ENCODE peak calls at places on chromosome 18, in seven cellular contexts. One of them, this sample, is unnamed.

GRCh38 chr18:36772339-36772738 is 56.5 kb downstream of the TPGS2 start:
- DNase-seq in GM20000: no peak
- DNase-seq in psoas muscle: no peak
- DNase-seq in fibroblast of pulmonary artery: no peak
- DNase-seq in tibial artery: no peak
- DNase-seq in heart left ventricle: no peak
- DNase-seq in NB4: no peak
- DNase-seq in this sample: no peak

GRCh38 chr18:21187886-21188285 is 54.1 kb upstream of the GREB1L start:
- DNase-seq in tibial artery: no peak
- DNase-seq in psoas muscle: no peak
- DNase-seq in GM20000: no peak
- DNase-seq in heart left ventricle: no peak
- DNase-seq in fibroblast of pulmonary artery: no peak
- DNase-seq in NB4: no peak
- DNase-seq in this sample: no peak

GRCh38 chr18:8367217-8367988 is 241.8 kb upstream of the RAB12 start:
- DNase-seq in GM20000: peak
- DNase-seq in NB4: peak
- DNase-seq in fibroblast of pulmonary artery: peak
- DNase-seq in heart left ventricle: peak
- DNase-seq in tibial artery: no peak
- DNase-seq in psoas muscle: peak
- DNase-seq in this sample: peak

GRCh38 chr18:79750980-79751571 is 46.7 kb upstream of the KCNG2 start:
- DNase-seq in heart left ventricle: no peak
- DNase-seq in NB4: no peak
- DNase-seq in GM20000: no peak
- DNase-seq in tibial artery: no peak
- DNase-seq in psoas muscle: no peak
- DNase-seq in fibroblast of pulmonary artery: no peak
- DNase-seq in this sample: no peak

GRCh38 chr18:75477913-75478312 is 50.4 kb upstream of the SMIM21 start:
- DNase-seq in psoas muscle: no peak
- DNase-seq in fibroblast of pulmonary artery: peak
- DNase-seq in NB4: peak
- DNase-seq in tibial artery: no peak
- DNase-seq in GM20000: no peak
- DNase-seq in heart left ventricle: no peak
- DNase-seq in this sample: no peak

GRCh38 chr18:78770149-78771139 is 209.2 kb upstream of the SALL3 start:
- DNase-seq in heart left ventricle: no peak
- DNase-seq in psoas muscle: no peak
- DNase-seq in GM20000: no peak
- DNase-seq in tibial artery: no peak
- DNase-seq in fibroblast of pulmonary artery: no peak
- DNase-seq in NB4: no peak
- DNase-seq in this sample: no peak

GRCh38 chr18:9454061-9454703 is 21.1 kb upstream of the RALBP1 start:
- DNase-seq in psoas muscle: no peak
- DNase-seq in tibial artery: no peak
- DNase-seq in fibroblast of pulmonary artery: peak
- DNase-seq in GM20000: no peak
- DNase-seq in NB4: no peak
- DNase-seq in heart left ventricle: no peak
- DNase-seq in this sample: no peak

GRCh38 chr18:12885500-12885899 is 1.5 kb upstream of the PTPN2 start:
- DNase-seq in heart left ventricle: no peak
- DNase-seq in fibroblast of pulmonary artery: no peak
- DNase-seq in NB4: no peak
- DNase-seq in psoas muscle: no peak
- DNase-seq in GM20000: no peak
- DNase-seq in tibial artery: no peak
- DNase-seq in this sample: no peak

GRCh38 chr18:38884050-38884449 is 1318.5 kb upstream of the CELF4 start:
- DNase-seq in fibroblast of pulmonary artery: no peak
- DNase-seq in GM20000: no peak
- DNase-seq in psoas muscle: no peak
- DNase-seq in heart left ventricle: no peak
- DNase-seq in NB4: peak
- DNase-seq in tibial artery: no peak
- DNase-seq in this sample: no peak
- TF ChIP-seq CTCF in fibroblast of pulmonary artery: no peak
- TF ChIP-seq CTCF in GM20000: no peak
- TF ChIP-seq CTCF in psoas muscle: no peak
- TF ChIP-seq CTCF in heart left ventricle: no peak
- TF ChIP-seq CTCF in NB4: no peak
- TF ChIP-seq CTCF in tibial artery: no peak
- TF ChIP-seq CTCF in this sample: no peak

GRCh38 chr18:45920367-45920766 is 46.8 kb downstream of the EPG5 start:
- DNase-seq in fibroblast of pulmonary artery: peak
- DNase-seq in psoas muscle: peak
- DNase-seq in heart left ventricle: peak
- DNase-seq in NB4: peak
- DNase-seq in GM20000: no peak
- DNase-seq in tibial artery: peak
- DNase-seq in this sample: no peak

GRCh38 chr18:45913276-45913675 is 53.9 kb downstream of the EPG5 start:
- DNase-seq in psoas muscle: no peak
- DNase-seq in NB4: no peak
- DNase-seq in tibial artery: no peak
- DNase-seq in heart left ventricle: no peak
- DNase-seq in fibroblast of pulmonary artery: no peak
- DNase-seq in GM20000: no peak
- DNase-seq in this sample: no peak

GRCh38 chr18:45910405-45911023 is 56.6 kb downstream of the EPG5 start:
- DNase-seq in tibial artery: no peak
- DNase-seq in heart left ventricle: no peak
- DNase-seq in fibroblast of pulmonary artery: peak
- DNase-seq in GM20000: peak
- DNase-seq in psoas muscle: peak
- DNase-seq in NB4: peak
- DNase-seq in this sample: peak

DNA sequence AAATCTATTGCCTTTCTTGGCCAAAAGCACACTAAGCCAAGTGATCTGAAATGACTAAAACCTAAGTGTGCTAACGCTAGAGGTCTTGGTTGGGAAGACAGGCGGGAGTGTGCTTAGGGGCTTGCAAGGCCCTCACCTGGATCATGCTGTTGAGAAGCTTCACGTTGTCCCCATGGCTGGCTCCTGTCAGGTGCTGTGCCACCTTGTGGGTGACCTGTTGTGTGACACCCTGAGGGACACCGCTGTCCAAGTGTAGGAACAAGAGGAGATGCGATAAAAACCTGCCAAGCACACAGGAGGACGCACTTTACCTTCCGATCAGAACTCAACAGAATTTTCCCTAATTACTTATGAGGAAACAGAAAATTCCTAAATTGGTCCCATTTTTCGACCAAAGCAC is 50.8 kb downstream of the EPG5 start:
- DNase-seq in heart left ventricle: no peak
- DNase-seq in fibroblast of pulmonary artery: no peak
- DNase-seq in tibial artery: no peak
- DNase-seq in psoas muscle: no peak
- DNase-seq in NB4: peak
- DNase-seq in GM20000: no peak
- DNase-seq in this sample: peak
- TF ChIP-seq CTCF in heart left ventricle: no peak
- TF ChIP-seq CTCF in fibroblast of pulmonary artery: no peak
- TF ChIP-seq CTCF in tibial artery: no peak
- TF ChIP-seq CTCF in psoas muscle: no peak
- TF ChIP-seq CTCF in NB4: peak
- TF ChIP-seq CTCF in GM20000: no peak
- TF ChIP-seq CTCF in this sample: peak

GRCh38 chr18:51028201-51028805 is 1.7 kb upstream of the SMAD4 start:
- DNase-seq in tibial artery: no peak
- DNase-seq in NB4: peak
- DNase-seq in psoas muscle: no peak
- DNase-seq in heart left ventricle: no peak
- DNase-seq in fibroblast of pulmonary artery: no peak
- DNase-seq in GM20000: no peak
- DNase-seq in this sample: peak
- TF ChIP-seq CTCF in tibial artery: no peak
- TF ChIP-seq CTCF in NB4: no peak
- TF ChIP-seq CTCF in psoas muscle: no peak
- TF ChIP-seq CTCF in heart left ventricle: no peak
- TF ChIP-seq CTCF in fibroblast of pulmonary artery: no peak
- TF ChIP-seq CTCF in GM20000: peak
- TF ChIP-seq CTCF in this sample: no peak

GRCh38 chr18:23238651-23239349 is 103.5 kb downstream of the CABLES1 start:
- DNase-seq in NB4: no peak
- DNase-seq in GM20000: no peak
- DNase-seq in fibroblast of pulmonary artery: peak
- DNase-seq in tibial artery: no peak
- DNase-seq in heart left ventricle: no peak
- DNase-seq in psoas muscle: no peak
- DNase-seq in this sample: no peak
- TF ChIP-seq CTCF in NB4: no peak
- TF ChIP-seq CTCF in GM20000: no peak
- TF ChIP-seq CTCF in fibroblast of pulmonary artery: no peak
- TF ChIP-seq CTCF in tibial artery: no peak
- TF ChIP-seq CTCF in heart left ventricle: no peak
- TF ChIP-seq CTCF in psoas muscle: no peak
- TF ChIP-seq CTCF in this sample: no peak

GRCh38 chr18:3664563-3665178 is 214.7 kb downstream of the TGIF1 start:
- DNase-seq in NB4: peak
- DNase-seq in psoas muscle: no peak
- DNase-seq in heart left ventricle: no peak
- DNase-seq in tibial artery: no peak
- DNase-seq in GM20000: no peak
- DNase-seq in fibroblast of pulmonary artery: no peak
- DNase-seq in this sample: peak
- TF ChIP-seq CTCF in NB4: no peak
- TF ChIP-seq CTCF in psoas muscle: no peak
- TF ChIP-seq CTCF in heart left ventricle: no peak
- TF ChIP-seq CTCF in tibial artery: no peak
- TF ChIP-seq CTCF in GM20000: no peak
- TF ChIP-seq CTCF in fibroblast of pulmonary artery: no peak
- TF ChIP-seq CTCF in this sample: no peak

GRCh38 chr18:34158881-34159690 is 65.6 kb downstream of the NOL4 start:
- DNase-seq in psoas muscle: peak
- DNase-seq in NB4: no peak
- DNase-seq in GM20000: peak
- DNase-seq in fibroblast of pulmonary artery: peak
- DNase-seq in heart left ventricle: peak
- DNase-seq in tibial artery: peak
- DNase-seq in this sample: peak
- TF ChIP-seq CTCF in psoas muscle: peak
- TF ChIP-seq CTCF in NB4: no peak
- TF ChIP-seq CTCF in GM20000: no peak
- TF ChIP-seq CTCF in fibroblast of pulmonary artery: peak
- TF ChIP-seq CTCF in heart left ventricle: no peak
- TF ChIP-seq CTCF in tibial artery: no peak
- TF ChIP-seq CTCF in this sample: no peak

DNA sequence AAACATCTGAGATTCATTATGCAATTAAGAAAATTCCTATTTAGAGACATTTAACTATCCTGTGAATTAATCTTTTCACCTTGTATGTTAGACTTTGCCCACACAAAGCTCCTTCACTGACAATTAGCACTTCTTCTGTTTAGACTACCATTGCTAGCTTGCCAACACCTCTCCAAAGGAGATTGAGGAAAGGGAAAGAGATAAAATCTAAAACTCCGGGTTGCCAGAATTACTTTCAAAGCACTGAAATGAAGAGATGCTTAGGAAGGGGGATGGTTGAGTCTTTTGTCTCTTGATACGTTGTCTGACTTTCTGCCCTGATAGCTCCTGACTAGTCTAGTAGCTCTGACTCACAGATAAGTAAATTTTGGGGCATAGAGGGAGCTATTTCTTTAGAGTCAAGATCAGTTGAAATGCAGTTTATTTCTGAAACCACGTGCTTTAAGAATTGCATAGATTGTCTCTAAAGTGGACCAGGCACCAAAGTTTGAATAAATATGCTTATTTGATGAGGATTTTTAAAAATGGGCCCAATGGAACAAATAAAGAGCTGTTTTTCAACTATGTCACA is 74.1 kb upstream of the DSEL start:
- DNase-seq in psoas muscle: no peak
- DNase-seq in tibial artery: no peak
- DNase-seq in GM20000: no peak
- DNase-seq in fibroblast of pulmonary artery: peak
- DNase-seq in heart left ventricle: no peak
- DNase-seq in NB4: no peak
- DNase-seq in this sample: no peak
- TF ChIP-seq CTCF in psoas muscle: no peak
- TF ChIP-seq CTCF in tibial artery: no peak
- TF ChIP-seq CTCF in GM20000: no peak
- TF ChIP-seq CTCF in fibroblast of pulmonary artery: peak
- TF ChIP-seq CTCF in heart left ventricle: no peak
- TF ChIP-seq CTCF in NB4: no peak
- TF ChIP-seq CTCF in this sample: no peak

GRCh38 chr18:48605408-48605845 is 66.6 kb downstream of the CTIF start:
- DNase-seq in fibroblast of pulmonary artery: peak
- DNase-seq in NB4: peak
- DNase-seq in psoas muscle: no peak
- DNase-seq in heart left ventricle: no peak
- DNase-seq in GM20000: peak
- DNase-seq in tibial artery: no peak
- DNase-seq in this sample: peak
- TF ChIP-seq CTCF in fibroblast of pulmonary artery: peak
- TF ChIP-seq CTCF in NB4: peak
- TF ChIP-seq CTCF in psoas muscle: no peak
- TF ChIP-seq CTCF in heart left ventricle: no peak
- TF ChIP-seq CTCF in GM20000: peak
- TF ChIP-seq CTCF in tibial artery: no peak
- TF ChIP-seq CTCF in this sample: no peak

DNA sequence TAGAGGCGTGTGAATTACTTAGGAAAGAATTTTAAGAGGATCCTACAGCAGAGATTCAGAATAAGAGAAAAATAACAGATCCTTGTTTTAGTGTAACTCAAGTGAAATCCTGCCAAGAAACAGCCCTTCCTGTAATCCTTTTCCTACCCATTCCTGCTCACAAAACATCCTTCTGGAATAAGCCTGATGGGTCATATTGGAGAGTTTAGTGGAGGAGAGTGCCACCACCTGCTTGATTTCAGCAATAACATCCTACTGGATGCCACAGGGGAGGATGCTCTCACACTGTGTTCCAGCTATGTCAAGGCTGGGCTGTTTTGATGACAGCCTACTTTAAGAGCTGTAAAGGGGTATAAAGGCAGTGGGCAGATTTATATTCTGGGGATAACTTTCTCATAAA is 54.8 kb upstream of the CCDC178 start:
- DNase-seq in heart left ventricle: no peak
- DNase-seq in psoas muscle: no peak
- DNase-seq in fibroblast of pulmonary artery: peak
- DNase-seq in GM20000: peak
- DNase-seq in NB4: peak
- DNase-seq in tibial artery: no peak
- DNase-seq in this sample: no peak
- TF ChIP-seq CTCF in heart left ventricle: peak
- TF ChIP-seq CTCF in psoas muscle: no peak
- TF ChIP-seq CTCF in fibroblast of pulmonary artery: peak
- TF ChIP-seq CTCF in GM20000: peak
- TF ChIP-seq CTCF in NB4: peak
- TF ChIP-seq CTCF in tibial artery: peak
- TF ChIP-seq CTCF in this sample: no peak

DNA sequence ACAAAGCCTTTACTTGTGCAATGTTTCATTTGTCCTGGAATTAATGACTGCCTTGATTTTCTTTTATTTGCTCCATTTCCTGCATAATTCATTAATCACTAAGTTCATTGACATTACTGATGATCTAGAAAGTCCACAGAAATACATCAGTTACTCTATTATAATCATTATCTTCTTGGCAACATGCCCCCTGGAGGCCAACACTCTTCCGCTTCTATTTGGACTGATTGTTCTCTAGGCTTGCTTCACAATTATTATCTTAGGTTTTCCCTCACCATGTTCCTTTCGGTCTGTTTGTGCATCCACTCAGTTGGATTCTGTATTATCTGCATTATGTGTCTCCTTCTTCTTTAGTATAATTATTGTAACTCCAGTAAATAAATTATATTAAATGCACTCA is 461.0 kb upstream of the CDH2 start:
- DNase-seq in fibroblast of pulmonary artery: peak
- DNase-seq in heart left ventricle: no peak
- DNase-seq in GM20000: no peak
- DNase-seq in tibial artery: no peak
- DNase-seq in NB4: peak
- DNase-seq in psoas muscle: no peak
- DNase-seq in this sample: no peak
- TF ChIP-seq CTCF in fibroblast of pulmonary artery: no peak
- TF ChIP-seq CTCF in heart left ventricle: no peak
- TF ChIP-seq CTCF in GM20000: no peak
- TF ChIP-seq CTCF in tibial artery: no peak
- TF ChIP-seq CTCF in NB4: no peak
- TF ChIP-seq CTCF in psoas muscle: no peak
- TF ChIP-seq CTCF in this sample: no peak